ENCODE peak calls at places on chromosomes 16 and 17, in five cellular contexts. D, Z, N, U and C are unnamed samples. For H3K4me1, the result is how much of the 10 kb centered on the place peaks cover.

GRCh38 chr16:9007177-9007794 is 43.6 kb upstream of the USP7 start:
- DNase-seq in D (no peak), Z (no peak), N (no peak), U (no peak), C (no peak)

GRCh38 chr17:40550608-40551007 is 14.7 kb downstream of the CCR7 start:
- DNase-seq in D (no peak), Z (no peak), N (no peak), U (peak), C (peak)

GRCh38 chr17:8656693-8657092 is 26.2 kb upstream of the MYH10 start:
- DNase-seq in D (no peak), Z (no peak), N (no peak), U (no peak), C (no peak)

GRCh38 chr17:37131064-37131463 is 182.3 kb downstream of the AATF start:
- DNase-seq in D (no peak), Z (no peak), N (no peak), U (no peak), C (no peak)

GRCh38 chr17:39757931-39758873 is 20.5 kb downstream of the GRB7 start:
- DNase-seq in D (no peak), Z (no peak), N (no peak), U (no peak), C (peak)

GRCh38 chr16:5776876-5777275 is 679.3 kb upstream of the EEF2KMT start:
- DNase-seq in D (no peak), Z (no peak), N (no peak), U (no peak), C (no peak)

GRCh38 chr16:48574148-48574547 is 35.8 kb downstream of the N4BP1 start:
- DNase-seq in D (no peak), Z (no peak), N (no peak), U (no peak), C (no peak)

GRCh38 chr17:39793473-39793872 is 55.7 kb downstream of the GRB7 start:
- DNase-seq in D (no peak), Z (no peak), N (no peak), U (no peak), C (no peak)

GRCh38 chr17:16989953-16990860 is 18.3 kb upstream of the TNFRSF13B start:
- DNase-seq in D (no peak), Z (no peak), N (no peak), U (no peak), C (no peak)

GRCh38 chr16:15482068-15482747 is 47.8 kb downstream of the BMERB1 start:
- DNase-seq in D (peak), Z (no peak), N (peak), U (peak), C (peak)

GRCh38 chr17:40329981-40330794 is 21.2 kb downstream of the RARA start:
- DNase-seq in D (peak), Z (no peak), N (no peak), U (no peak), C (peak)

GRCh38 chr16:78249056-78249455 is 149.6 kb downstream of the WWOX start:
- DNase-seq in D (no peak), Z (peak), N (no peak), U (no peak), C (no peak)

GRCh38 chr17:13462673-13463124 is 139.0 kb downstream of the HS3ST3A1 start:
- DNase-seq in D (no peak), Z (no peak), N (no peak), U (no peak), C (no peak)

GRCh38 chr17:50640701-50641338 is 6.1 kb downstream of the ABCC3 start:
- DNase-seq in D (no peak), Z (no peak), N (no peak), U (no peak), C (no peak)

GRCh38 chr16:68492151-68492500 is 43.8 kb upstream of the SMPD3 start:
- DNase-seq in D (no peak), Z (no peak), N (no peak), U (no peak), C (no peak)

GRCh38 chr16:81204794-81205680 is 33.5 kb upstream of the BCO1 start:
- DNase-seq in D (peak), Z (peak), N (peak), U (no peak), C (no peak)

GRCh38 chr16:86396318-86396882 is 113.9 kb upstream of the FOXF1 start:
- DNase-seq in D (no peak), Z (no peak), N (no peak), U (no peak), C (no peak)

GRCh38 chr17:72556944-72557826 is 436.4 kb downstream of the SOX9 start:
- DNase-seq in D (peak), Z (peak), N (peak), U (peak), C (no peak)

GRCh38 chr17:82351713-82352488 is 7.1 kb upstream of the TEX19 start:
- DNase-seq in D (peak), Z (peak), N (peak), U (peak), C (peak)

GRCh38 chr16:85173077-85173980 is 61.1 kb upstream of the CIBAR2 start:
- DNase-seq in D (peak), Z (no peak), N (peak), U (peak), C (no peak)

GRCh38 chr17:4511199-4511932 is 12.7 kb downstream of the SPNS2 start:
- DNase-seq in D (no peak), Z (no peak), N (no peak), U (no peak), C (no peak)
- H3K4me1 ChIP-seq in D (under half), Z (under half), N (under half), U (under half), C (half or more)

DNA sequence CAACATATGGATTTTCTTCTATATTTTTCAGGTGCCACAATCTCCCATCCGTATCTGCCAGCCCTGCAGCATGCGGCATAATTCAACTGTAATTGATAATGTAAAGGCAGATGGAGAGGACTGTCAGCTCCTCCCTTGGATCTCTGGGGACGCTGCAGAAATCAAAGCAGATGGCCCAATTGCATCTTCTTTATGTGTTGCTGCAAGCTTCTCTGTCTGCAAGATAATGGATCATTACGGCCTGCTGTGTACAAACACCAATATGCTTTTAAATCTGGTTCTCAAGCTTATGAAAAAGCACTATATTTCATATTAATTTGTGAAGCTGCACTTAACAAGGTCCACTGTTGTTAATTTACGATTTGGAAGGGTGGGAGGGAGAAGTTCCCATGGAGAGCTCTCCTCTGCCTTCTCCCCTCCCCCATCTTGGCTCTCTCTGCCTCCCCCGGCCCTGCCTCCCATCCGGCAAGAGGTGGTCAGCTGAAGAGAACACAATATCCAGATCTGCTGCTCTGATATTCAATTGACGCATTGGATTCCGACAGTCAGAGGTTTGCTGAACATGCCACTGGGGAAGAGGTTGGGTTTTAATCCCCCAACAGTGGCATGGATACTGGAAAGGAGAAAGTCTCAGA is 607.5 kb downstream of the TOX3 start:
- DNase-seq in D (peak), Z (no peak), N (no peak), U (no peak), C (no peak)
- TF ChIP-seq CTCF in D (no peak), Z (no peak), N (no peak), U (no peak), C (no peak)

GRCh38 chr17:75777243-75777922 is 7.2 kb upstream of the UNK start:
- DNase-seq in D (no peak), Z (no peak), N (no peak), U (no peak), C (no peak)

GRCh38 chr17:75776399-75777242 is 8.0 kb upstream of the UNK start:
- DNase-seq in D (no peak), Z (no peak), N (no peak), U (no peak), C (no peak)

GRCh38 chr17:75779987-75780889 is 4.4 kb upstream of the UNK start:
- DNase-seq in D (no peak), Z (no peak), N (no peak), U (no peak), C (no peak)

GRCh38 chr17:75778861-75779249 is 5.8 kb upstream of the UNK start:
- DNase-seq in D (no peak), Z (no peak), N (peak), U (no peak), C (no peak)

GRCh38 chr17:75779250-75779986 is 5.2 kb upstream of the UNK start:
- DNase-seq in D (peak), Z (peak), N (peak), U (peak), C (peak)
- TF ChIP-seq EP300 in D (no peak), Z (no peak), N (no peak), U (peak), C (peak)

GRCh38 chr17:45410144-45411091 is 22.3 kb downstream of the ARHGAP27 start:
- DNase-seq in D (peak), Z (no peak), N (no peak), U (no peak), C (peak)
- H3K4me1 ChIP-seq in D (under half), Z (under half), N (under half), U (under half), C (half or more)

GRCh38 chr17:34447406-34447805 is 84.4 kb upstream of the CCL1 start:
- DNase-seq in D (no peak), Z (no peak), N (no peak), U (no peak), C (no peak)

GRCh38 chr17:34451313-34451712 is 88.3 kb upstream of the CCL1 start:
- DNase-seq in D (no peak), Z (no peak), N (no peak), U (no peak), C (no peak)

GRCh38 chr17:34458266-34458665 is 95.2 kb upstream of the CCL1 start:
- DNase-seq in D (no peak), Z (no peak), N (no peak), U (no peak), C (no peak)

GRCh38 chr17:34456121-34456520 is 93.1 kb upstream of the CCL1 start:
- DNase-seq in D (no peak), Z (no peak), N (no peak), U (no peak), C (no peak)

DNA sequence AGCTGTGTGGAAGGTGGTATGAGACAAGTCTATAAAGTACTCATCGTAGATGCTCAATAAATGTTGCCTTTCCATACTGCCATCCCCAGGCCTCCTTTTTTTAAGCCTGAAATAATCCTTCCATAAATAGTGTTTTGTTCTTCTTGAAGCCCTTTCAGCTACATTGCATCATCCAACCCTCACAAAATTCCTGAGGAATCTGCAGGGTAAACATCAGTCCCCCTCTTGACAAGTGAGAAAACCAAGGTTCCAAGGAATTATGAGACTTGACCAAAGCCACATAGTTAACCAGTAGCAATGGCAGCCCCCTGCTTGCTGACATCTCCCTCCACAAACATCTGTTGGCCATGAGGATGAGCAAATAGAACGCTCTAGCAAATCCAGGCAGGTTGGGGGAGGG is 89.7 kb upstream of the CCL1 start:
- DNase-seq in D (no peak), Z (no peak), N (no peak), U (no peak), C (no peak)
- TF ChIP-seq CTCF in D (no peak), Z (no peak), N (no peak), U (no peak), C (no peak)